ENCODE peak calls at places on chromosomes 2 and 18, in seven cellular contexts. Q is endothelial cell of umbilical vein, G is HCT116, L is mammary epithelial cell, A is GM23248, S is keratinocyte, U is fibroblast of lung. B is an unnamed sample. For H3K4me1, the result is how much of the 10 kb centered on the place peaks cover.

GRCh38 chr2:41206004-41206403 is 754.1 kb upstream of the SLC8A1 start:
- DNase-seq in S (no peak), L (no peak), A (no peak), Q (peak), G (no peak), U (no peak), B (no peak)

GRCh38 chr2:1625281-1626001 is 118.9 kb downstream of the PXDN start:
- DNase-seq in A (peak), G (peak), S (peak), L (peak), Q (peak), U (peak), B (no peak)

GRCh38 chr2:234291765-234292204 is 205.1 kb downstream of the ARL4C start:
- DNase-seq in G (no peak), Q (peak), U (peak), L (peak), S (no peak), A (peak), B (peak)

GRCh38 chr2:234669611-234670010 is 172.7 kb upstream of the ARL4C start:
- DNase-seq in S (no peak), L (no peak), Q (no peak), A (no peak), U (no peak), G (no peak), B (no peak)

GRCh38 chr18:47594063-47594462 is 336.4 kb downstream of the SMAD2 start:
- DNase-seq in S (no peak), L (no peak), Q (no peak), G (no peak), A (no peak), U (no peak), B (no peak)

GRCh38 chr2:31216734-31217133 is 581 bp downstream of the CAPN14 start:
- DNase-seq in A (no peak), Q (no peak), S (no peak), G (no peak), L (no peak), U (no peak), B (peak)

GRCh38 chr18:10522574-10522973 is 3.3 kb upstream of the NAPG start:
- DNase-seq in S (no peak), Q (no peak), A (no peak), U (no peak), G (no peak), L (no peak), B (no peak)

GRCh38 chr18:2534906-2535305 is 36.4 kb downstream of the METTL4 start:
- DNase-seq in Q (no peak), A (no peak), U (no peak), G (no peak), S (no peak), L (no peak), B (no peak)

GRCh38 chr2:3651686-3652516 is 6.1 kb upstream of the ALLC start:
- DNase-seq in U (peak), G (no peak), S (no peak), Q (peak), A (peak), L (no peak), B (peak)

GRCh38 chr18:2881088-2881487 is 34.3 kb downstream of the EMILIN2 start:
- DNase-seq in G (no peak), U (no peak), A (peak), Q (no peak), L (no peak), S (no peak), B (no peak)

GRCh38 chr18:44654555-44654954 is 26.1 kb upstream of the SETBP1 start:
- DNase-seq in G (no peak), Q (peak), S (no peak), U (peak), L (peak), A (peak), B (no peak)

GRCh38 chr2:76612764-76613163 is 902.0 kb upstream of the GCFC2 start:
- DNase-seq in S (no peak), L (no peak), A (no peak), U (no peak), Q (no peak), G (no peak), B (no peak)

GRCh38 chr2:232308986-232309385 is 69.6 kb upstream of the ALPP start:
- DNase-seq in Q (no peak), U (no peak), A (no peak), L (no peak), G (no peak), S (no peak), B (no peak)

GRCh38 chr2:20176760-20177159 is 48.2 kb downstream of the SDC1 start:
- DNase-seq in A (no peak), U (no peak), S (no peak), Q (no peak), L (no peak), G (no peak), B (no peak)

GRCh38 chr2:97758131-97758705 is 44.8 kb downstream of the ZAP70 start:
- DNase-seq in G (no peak), Q (no peak), S (no peak), L (no peak), U (peak), A (no peak), B (no peak)

GRCh38 chr2:119338826-119339561 is 27.6 kb downstream of the C2orf76 start:
- DNase-seq in L (no peak), Q (no peak), A (no peak), S (no peak), U (no peak), G (no peak), B (peak)

GRCh38 chr2:70627499-70627898 is 73.9 kb upstream of the TGFA start:
- DNase-seq in L (no peak), A (peak), S (no peak), U (no peak), Q (peak), G (no peak), B (peak)

GRCh38 chr2:3641841-3642421 is 16.1 kb upstream of the ALLC start:
- DNase-seq in Q (no peak), G (no peak), L (no peak), S (no peak), A (peak), U (no peak), B (no peak)

GRCh38 chr2:230866704-230867561 is 2.2 kb downstream of the ITM2C start:
- DNase-seq in U (peak), Q (peak), G (no peak), L (no peak), A (peak), S (no peak), B (peak)

GRCh38 chr2:60569680-60570111 is 16.2 kb upstream of the BCL11A start:
- DNase-seq in U (no peak), S (no peak), A (peak), Q (no peak), G (no peak), L (no peak), B (no peak)

GRCh38 chr2:213011505-213011904 is 139.9 kb downstream of the IKZF2 start:
- DNase-seq in G (no peak), L (no peak), U (no peak), S (no peak), A (no peak), Q (no peak), B (no peak)

GRCh38 chr2:100793982-100794381 is 26.0 kb upstream of the NPAS2 start:
- DNase-seq in G (peak), U (no peak), Q (no peak), L (no peak), A (no peak), S (no peak), B (no peak)

GRCh38 chr2:85234879-85235278 is 92.9 kb downstream of the TGOLN2 start:
- DNase-seq in L (no peak), A (no peak), G (no peak), Q (no peak), U (no peak), S (no peak), B (no peak)

GRCh38 chr2:189421644-189422043 is 19.6 kb upstream of the WDR75 start:
- DNase-seq in Q (no peak), U (peak), S (no peak), A (peak), L (peak), G (no peak), B (no peak)

GRCh38 chr2:164178835-164179470 is 442.3 kb downstream of the GRB14 start:
- DNase-seq in L (peak), A (peak), Q (no peak), S (no peak), G (no peak), U (peak), B (peak)

GRCh38 chr2:229416116-229416694 is 145.1 kb upstream of the PID1 start:
- DNase-seq in S (no peak), U (peak), L (no peak), Q (no peak), A (peak), G (no peak), B (no peak)

GRCh38 chr2:240451791-240452470 is 16.5 kb downstream of the GPC1 start:
- DNase-seq in U (no peak), A (no peak), L (no peak), S (no peak), Q (no peak), G (no peak), B (no peak)

GRCh38 chr2:173656086-173656485 is 301.4 kb downstream of the CDCA7 start:
- DNase-seq in U (no peak), S (no peak), Q (no peak), G (no peak), L (no peak), A (no peak), B (no peak)

GRCh38 chr2:25301453-25302352 is 40.0 kb downstream of the DNMT3A start:
- DNase-seq in L (peak), Q (peak), A (peak), S (peak), G (peak), U (peak), B (peak)

GRCh38 chr2:141199711-141200110 is 931.1 kb downstream of the LRP1B start:
- DNase-seq in A (no peak), Q (no peak), S (no peak), L (no peak), U (peak), G (no peak), B (no peak)

GRCh38 chr2:230877737-230878598 is 13.2 kb downstream of the ITM2C start:
- DNase-seq in A (no peak), Q (no peak), U (no peak), L (no peak), G (no peak), S (no peak), B (no peak)

GRCh38 chr2:2270808-2271415 is 60.2 kb downstream of the MYT1L start:
- DNase-seq in U (no peak), G (no peak), A (peak), Q (no peak), S (no peak), L (no peak), B (no peak)

GRCh38 chr2:189521686-189522434 is 58.7 kb downstream of the SLC40A1 start:
- DNase-seq in S (no peak), Q (no peak), U (no peak), L (no peak), A (no peak), G (no peak), B (no peak)

GRCh38 chr2:236688563-236689392 is 119.2 kb downstream of the ACKR3 start:
- DNase-seq in U (no peak), S (no peak), A (no peak), L (no peak), G (no peak), Q (no peak), B (no peak)

DNA sequence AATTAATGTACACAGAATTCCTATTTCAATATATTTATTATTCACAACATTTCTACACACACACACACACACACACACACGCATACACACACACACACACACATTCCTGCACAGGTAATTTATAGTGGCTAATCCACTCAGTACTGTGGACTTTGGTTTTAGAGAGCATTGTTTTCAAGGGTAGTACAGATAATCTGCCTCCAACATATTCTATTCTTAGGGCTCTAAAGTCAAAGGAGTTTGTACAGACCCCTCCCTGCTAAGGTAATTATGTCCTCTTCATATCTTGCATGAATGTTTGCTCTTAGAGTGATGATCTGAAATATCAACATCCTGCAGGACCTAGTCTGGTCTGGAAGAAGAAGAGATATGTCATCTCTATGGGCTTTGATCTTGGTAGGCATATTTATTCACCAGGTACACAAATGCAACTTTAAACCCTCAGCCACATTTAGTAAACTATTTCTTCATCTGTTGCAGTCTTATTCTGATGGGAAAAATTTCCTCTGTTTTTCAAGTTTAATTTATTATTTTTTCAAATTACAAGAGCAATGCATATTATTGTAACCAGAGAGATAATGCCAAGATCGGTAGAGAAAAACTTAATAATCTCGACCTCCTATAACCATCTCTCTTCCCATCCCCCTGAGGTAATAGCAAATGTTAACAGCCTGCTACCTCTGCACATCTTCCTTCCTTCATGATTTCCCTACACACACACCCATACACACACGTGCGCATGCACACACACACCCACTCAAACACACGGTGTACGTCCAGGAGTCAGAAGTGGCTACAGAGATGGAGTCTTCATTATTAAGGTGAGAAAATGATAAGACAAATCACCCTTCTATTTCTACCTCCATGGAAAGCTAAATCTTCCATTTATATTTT is 18.3 kb upstream of the POLE4 start:
- DNase-seq in A (no peak), Q (no peak), L (no peak), S (no peak), G (no peak), U (no peak), B (no peak)
- H3K4me1 ChIP-seq in A (under half), Q (under half), L (under half), S (under half), G (under half), U (under half), B (under half)

DNA sequence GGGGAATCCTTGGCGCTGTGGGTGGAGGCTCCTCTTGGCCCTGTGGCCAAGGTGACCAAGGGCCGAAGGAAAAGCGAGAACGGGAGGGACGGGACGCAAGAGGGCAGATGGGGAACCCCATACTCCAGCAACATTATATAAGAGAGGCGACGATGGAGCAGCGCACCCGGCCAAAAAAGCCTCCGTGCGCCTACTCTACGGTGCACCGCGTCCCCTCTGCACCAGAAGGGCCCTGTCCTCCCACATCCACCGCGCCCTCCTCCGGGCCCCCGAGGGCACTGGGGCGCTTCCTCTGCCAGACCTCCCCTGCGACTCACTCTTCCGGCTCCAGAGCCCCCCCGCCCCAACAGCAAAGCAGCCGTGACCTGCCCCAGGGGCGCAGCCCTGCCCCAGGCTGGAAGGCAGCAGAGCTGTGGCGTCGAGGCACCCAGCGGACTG is 106.1 kb upstream of the CD302 start:
- DNase-seq in A (peak), S (no peak), U (no peak), G (no peak), L (no peak), Q (peak), B (no peak)
- TF ChIP-seq EZH2 in A (no peak), S (peak), U (no peak), G (no peak), L (no peak), Q (no peak), B (no peak)

GRCh38 chr2:165938237-165938636 is 15.3 kb downstream of the TTC21B start:
- DNase-seq in U (no peak), S (no peak), A (no peak), L (no peak), G (no peak), Q (no peak), B (no peak)

DNA sequence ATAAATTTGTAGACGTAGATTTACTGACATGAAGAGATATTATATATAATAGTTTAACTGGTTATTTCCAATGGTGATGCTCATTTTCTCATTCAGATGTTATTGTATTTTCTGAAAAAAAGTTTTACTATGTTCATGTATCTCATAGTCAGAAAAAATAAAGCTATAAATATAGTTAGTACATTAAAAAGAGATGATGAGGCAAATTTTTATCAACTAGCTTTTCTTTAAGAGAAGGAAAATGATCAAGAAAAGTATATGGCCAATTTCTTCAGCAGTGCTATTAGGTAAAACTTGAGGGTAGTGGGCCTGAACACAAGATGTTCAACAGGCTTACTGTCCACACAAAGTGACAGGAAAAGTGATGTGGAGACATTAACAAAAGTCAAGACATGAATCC is 11.7 kb downstream of the TTC21B start:
- DNase-seq in A (no peak), L (no peak), S (no peak), Q (no peak), U (no peak), G (no peak), B (no peak)
- H3K9ac ChIP-seq in A (no peak), L (no peak), S (no peak), Q (no peak), U (no peak), G (no peak), B (no peak)

DNA sequence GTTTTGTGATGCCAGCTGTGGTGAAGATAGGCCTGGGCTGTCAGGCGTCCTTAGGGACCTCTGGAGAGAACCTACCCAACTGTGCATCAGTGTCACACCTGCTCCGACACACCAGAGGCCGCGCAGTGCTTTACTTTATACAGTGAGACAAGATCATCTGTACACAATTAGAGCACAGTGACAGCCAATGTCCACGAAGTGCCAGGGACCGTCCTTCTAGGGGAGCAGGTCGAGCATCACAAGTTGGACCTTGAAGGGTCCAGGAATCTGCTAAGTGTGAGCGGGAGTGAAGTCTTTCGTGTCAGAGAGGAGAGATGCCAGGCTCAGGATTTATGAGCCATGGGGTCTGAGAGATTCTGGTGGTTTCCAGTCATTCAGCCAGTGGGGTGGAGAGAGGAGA is 104.2 kb downstream of the TMEM18 start:
- DNase-seq in G (no peak), S (no peak), U (no peak), A (no peak), Q (no peak), L (no peak), B (no peak)
- H3K4me1 ChIP-seq in G (under half), S (under half), U (under half), A (under half), Q (under half), L (under half), B (under half)

DNA sequence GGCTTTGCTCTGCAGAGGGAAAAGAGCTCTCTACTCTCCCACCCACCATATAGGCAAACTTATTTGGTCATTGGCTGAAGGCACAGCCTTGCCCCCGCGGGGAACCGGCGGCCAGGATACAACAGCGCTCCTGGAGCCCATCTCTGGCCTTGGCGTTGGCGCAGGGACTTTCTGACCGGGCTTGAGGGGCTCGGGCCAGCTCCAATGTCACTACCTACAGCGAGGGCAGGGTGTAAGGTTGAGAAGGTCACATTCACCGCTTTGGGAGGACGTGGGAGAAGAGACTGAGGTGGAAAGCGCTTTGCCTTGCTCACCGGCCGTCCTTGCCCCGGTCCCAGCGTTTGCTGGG is 2.2 kb downstream of the ONECUT2 start:
- DNase-seq in U (no peak), A (no peak), L (no peak), S (no peak), G (no peak), Q (no peak), B (no peak)
- TF ChIP-seq EZH2 in U (peak), A (no peak), L (peak), S (peak), G (no peak), Q (no peak), B (no peak)